ENCODE peak calls at places on chromosomes 3 and 15, in six cellular contexts. G is neural progenitor cell, O is MM.1S, Y is PC-9, N is keratinocyte, P is GM23248. V is an unnamed sample.

GRCh38 chr15:68272797-68273271 is 4.7 kb upstream of the FEM1B start:
- DNase-seq in P (peak; percentile 94), Y (no peak), O (no peak), N (no peak), G (no peak), V (peak; percentile 85)

GRCh38 chr15:68436680-68437079 is 4.7 kb upstream of the ITGA11 start:
- DNase-seq in P (no peak), O (no peak), G (no peak), Y (no peak), N (no peak), V (no peak)

GRCh38 chr3:15815696-15816095 is 17.9 kb upstream of the ANKRD28 start:
- DNase-seq in Y (no peak), P (peak; percentile 83), O (no peak), G (peak; percentile 17), N (no peak), V (no peak)

GRCh38 chr3:183265157-183265642 is 12.1 kb downstream of the B3GNT5 start:
- DNase-seq in P (no peak), G (peak; percentile 82), O (no peak), N (no peak), Y (peak; percentile 68), V (no peak)

GRCh38 chr15:51931638-51932037 is 39.9 kb downstream of the LEO1 start:
- DNase-seq in O (no peak), N (no peak), Y (no peak), P (peak; percentile 71), G (no peak), V (no peak)

GRCh38 chr3:10982782-10983181 is 9.8 kb upstream of the SLC6A1 start:
- DNase-seq in O (no peak), G (no peak), N (peak; percentile 36), Y (no peak), P (no peak), V (no peak)

GRCh38 chr3:50256978-50257890 is 11.7 kb upstream of the SEMA3B start:
- DNase-seq in O (peak; percentile 29), N (no peak), G (peak; percentile 71), P (peak; percentile 57), Y (no peak), V (peak; percentile 93)

GRCh38 chr3:60698117-60698516 is 553.1 kb downstream of the FHIT start:
- DNase-seq in G (no peak), Y (no peak), P (no peak), N (no peak), O (no peak), V (no peak)

GRCh38 chr3:62817678-62818077 is 57.5 kb downstream of the CADPS start:
- DNase-seq in O (peak; percentile 75), P (no peak), N (no peak), G (no peak), Y (no peak), V (no peak)

DNA sequence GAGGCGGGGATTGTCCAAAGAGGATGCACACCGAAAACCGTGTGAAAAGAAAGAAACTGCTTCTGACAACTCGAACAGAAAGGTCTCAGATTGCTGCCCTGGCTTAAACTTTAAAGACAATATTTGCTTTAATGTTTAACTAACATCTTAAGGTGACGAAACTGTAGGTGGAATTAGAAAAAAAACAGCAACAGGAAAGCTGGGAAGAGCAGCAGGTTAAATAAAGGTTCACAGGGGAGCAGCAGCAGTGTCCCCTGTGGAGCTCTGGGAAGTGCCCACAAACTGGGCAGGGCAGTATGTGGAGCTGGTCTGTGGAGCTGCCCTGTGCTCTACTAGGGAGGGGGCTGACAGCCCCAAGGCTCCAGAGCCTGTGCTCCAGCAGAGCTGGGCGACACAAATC is 25.4 kb downstream of the RUVBL1 start:
- DNase-seq in Y (no peak), O (no peak), N (no peak), P (no peak), G (no peak), V (peak; percentile 30)
- H3K36me3 ChIP-seq in Y (peaks cover 13% of the 10 kb centered on the region), O (peaks cover 3% of the 10 kb centered on the region), N (peaks cover 44% of the 10 kb centered on the region), P (peaks cover 15% of the 10 kb centered on the region), G (no peaks in the 10 kb centered on the region), V (peaks cover 59% of the 10 kb centered on the region)

GRCh38 chr3:22585504-22585903 is 617.6 kb upstream of the UBE2E2 start:
- DNase-seq in Y (no peak), P (peak; percentile 13), G (no peak), O (no peak), N (peak; percentile 59), V (no peak)
- H2AFZ ChIP-seq in Y (no peak overlapping the region), P (no peak overlapping the region), G (no peak overlapping the region), O (no peak overlapping the region), N (peak overlapping the region; percentile 28), V (no peak overlapping the region)

GRCh38 chr3:195881276-195881988 is 26.9 kb downstream of the TNK2 start:
- DNase-seq in O (no peak), G (no peak), N (no peak), P (no peak), Y (no peak), V (peak; percentile 51)
- H3K36me3 ChIP-seq in O (no peaks in the 10 kb centered on the region), G (no peaks in the 10 kb centered on the region), N (peaks cover 50% of the 10 kb centered on the region), P (no peaks in the 10 kb centered on the region), Y (peaks cover 13% of the 10 kb centered on the region), V (peaks cover 29% of the 10 kb centered on the region)

GRCh38 chr3:8621872-8622271 is 22.7 kb downstream of the SSUH2 start:
- DNase-seq in O (no peak), N (no peak), G (no peak), Y (no peak), P (peak; percentile 95), V (peak; percentile 95)

GRCh38 chr3:8623741-8624140 is 20.9 kb downstream of the SSUH2 start:
- DNase-seq in Y (no peak), P (no peak), N (no peak), O (no peak), G (no peak), V (no peak)

GRCh38 chr3:8624612-8625011 is 20.0 kb downstream of the SSUH2 start:
- DNase-seq in O (no peak), Y (no peak), N (no peak), P (no peak), G (no peak), V (no peak)

GRCh38 chr3:8621141-8621540 is 23.5 kb downstream of the SSUH2 start:
- DNase-seq in P (no peak), N (no peak), G (no peak), Y (no peak), O (no peak), V (no peak)

DNA sequence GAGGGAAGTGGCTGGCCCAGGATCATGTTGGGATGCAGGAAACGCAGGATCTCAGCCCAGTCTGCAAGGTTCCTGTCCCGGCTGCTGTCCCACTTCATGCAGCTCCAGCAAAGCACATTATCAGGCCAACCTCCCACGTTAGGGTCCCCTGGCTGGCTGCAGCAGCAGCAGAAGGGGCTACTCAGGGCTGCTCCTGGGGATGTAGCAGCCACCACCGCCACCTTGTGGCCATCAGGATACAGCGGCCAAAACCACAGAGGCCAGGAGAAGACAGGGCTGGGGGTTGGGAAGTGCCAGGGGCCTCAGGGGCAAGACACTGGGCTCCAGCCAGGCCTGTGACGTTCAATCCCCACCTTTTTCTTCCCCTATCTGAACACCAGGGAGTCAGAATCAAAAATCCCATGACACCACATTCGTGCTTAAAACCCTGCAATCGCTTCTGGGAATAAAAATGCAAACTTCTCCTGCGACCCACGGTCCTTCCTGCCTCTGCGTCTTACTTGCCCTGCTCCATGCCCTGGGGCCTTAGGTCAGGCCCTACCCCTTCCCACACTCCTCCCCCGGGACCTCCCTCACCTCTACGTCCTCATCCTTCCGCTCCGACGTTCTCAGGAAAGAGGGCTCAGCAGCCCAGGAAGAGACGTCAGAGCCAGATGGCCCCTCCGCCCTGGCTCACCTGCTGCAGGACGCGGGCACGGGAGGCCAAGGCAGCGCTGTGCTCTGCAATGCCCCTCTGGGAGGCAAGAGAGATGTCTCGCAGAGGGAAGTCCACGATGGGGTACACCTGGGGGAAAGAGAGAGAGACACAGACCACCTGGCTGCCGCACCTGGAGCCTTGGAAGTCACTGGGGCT is 21.5 kb downstream of the SSUH2 start:
- DNase-seq in Y (peak; percentile 74), O (peak; percentile 51), P (peak; percentile 85), N (no peak), G (peak; percentile 89), V (peak; percentile 96)
- H2AFZ ChIP-seq in Y (no peak overlapping the region), O (peak overlapping the region; percentile 85), P (peak overlapping the region; percentile 79), N (peak overlapping the region; percentile 90), G (peak overlapping the region; percentile 56), V (peak overlapping the region; percentile 60)

DNA sequence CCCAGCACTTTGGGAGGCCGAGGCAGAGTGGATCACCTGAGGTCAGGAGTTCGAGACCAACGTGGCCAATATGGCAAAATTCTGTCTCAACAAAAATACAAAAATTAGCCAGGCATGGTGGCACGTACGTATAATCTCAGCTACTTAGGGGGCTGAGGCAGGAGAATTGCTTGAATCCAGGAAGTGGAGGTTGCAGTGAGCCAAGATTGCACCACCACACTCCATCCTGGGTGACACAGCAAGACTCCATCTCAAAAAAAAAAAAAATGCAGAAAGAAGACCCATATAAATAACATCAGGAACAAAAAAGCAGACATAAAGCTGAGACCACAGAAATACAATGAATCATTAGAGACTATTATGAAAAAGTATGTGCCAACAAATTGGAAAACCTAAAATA is 235.2 kb upstream of the VEPH1 start:
- DNase-seq in O (no peak), G (no peak), P (no peak), Y (no peak), N (no peak), V (no peak)
- H3K36me3 ChIP-seq in O (no peaks in the 10 kb centered on the region), G (no peaks in the 10 kb centered on the region), P (no peaks in the 10 kb centered on the region), Y (no peaks in the 10 kb centered on the region), N (no peaks in the 10 kb centered on the region), V (no peaks in the 10 kb centered on the region)

GRCh38 chr3:53616971-53617892 is 122.8 kb downstream of the CACNA1D start:
- DNase-seq in O (no peak), G (no peak), P (no peak), Y (no peak), N (no peak), V (no peak)

GRCh38 chr3:53614307-53614706 is 119.9 kb downstream of the CACNA1D start:
- DNase-seq in G (no peak), P (no peak), N (no peak), O (no peak), Y (no peak), V (no peak)

GRCh38 chr3:53616330-53616729 is 121.9 kb downstream of the CACNA1D start:
- DNase-seq in P (no peak), Y (no peak), O (no peak), N (no peak), G (no peak), V (no peak)

GRCh38 chr3:53613111-53613510 is 118.7 kb downstream of the CACNA1D start:
- DNase-seq in Y (no peak), O (no peak), P (no peak), G (no peak), N (no peak), V (no peak)

DNA sequence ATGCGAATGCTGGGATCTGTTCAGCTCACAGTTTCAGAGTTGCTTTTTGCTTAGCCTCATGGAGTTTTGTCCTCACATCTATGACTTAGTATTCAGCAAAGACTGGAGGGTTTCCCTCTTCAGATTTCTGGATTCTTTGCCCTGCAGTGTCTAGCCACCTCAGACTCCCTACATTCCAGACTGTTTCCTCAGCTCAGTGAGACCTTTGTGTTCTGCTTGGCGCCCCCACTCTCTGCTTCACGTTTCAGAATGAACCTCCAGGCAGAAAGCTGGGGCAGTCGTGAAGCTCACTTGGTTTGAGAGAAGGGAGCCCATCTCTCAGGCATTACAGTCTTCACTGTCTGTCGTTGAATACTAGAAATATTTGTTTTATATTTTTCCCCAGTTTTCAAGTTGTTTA is 118.1 kb downstream of the CACNA1D start:
- DNase-seq in Y (no peak), G (peak; percentile 38), P (no peak), N (no peak), O (no peak), V (no peak)
- H2AFZ ChIP-seq in Y (no peak overlapping the region), G (peak overlapping the region; percentile 90), P (no peak overlapping the region), N (no peak overlapping the region), O (no peak overlapping the region), V (no peak overlapping the region)